ENCODE peak calls at places on chromosome 4, in five cellular contexts. P is GM10248, R is right lobe of liver, K is fibroblast of mammary gland, J is IMR-90. H is an unnamed sample.
A peak's percentile ranks its signal among the peaks of the same experiment; 100 is the strongest.

GRCh38 chr4:168199262-168199957 is 107.1 kb downstream of the ANXA10 start:
- DNase-seq in P (no peak), R (no peak), K (no peak), J (no peak), H (no peak)

GRCh38 chr4:180500146-180500545 is 1743.1 kb upstream of the TENM3 start:
- DNase-seq in P (no peak), R (no peak), K (no peak), J (no peak), H (no peak)

GRCh38 chr4:1347410-1347864 is 429 bp downstream of the UVSSA start:
- DNase-seq in P (peak; percentile 73), R (peak; percentile 79), K (peak; percentile 89), J (peak; percentile 82), H (peak; percentile 83)

GRCh38 chr4:84849051-84849640 is 117.3 kb downstream of the WDFY3 start:
- DNase-seq in P (no peak), R (no peak), K (no peak), J (no peak), H (no peak)

GRCh38 chr4:83252782-83253405 is 31.7 kb downstream of the COQ2 start:
- DNase-seq in P (peak; percentile 66), R (no peak), K (peak; percentile 66), J (peak; percentile 54), H (peak; percentile 72)

GRCh38 chr4:56757270-56757746 is 64.2 kb downstream of the SPINK2 start:
- DNase-seq in P (no peak), R (no peak), K (peak; percentile 87), J (peak; percentile 75), H (no peak)

GRCh38 chr4:155039162-155039561 is 169.3 kb upstream of the NPY2R start:
- DNase-seq in P (no peak), R (no peak), K (no peak), J (no peak), H (no peak)

GRCh38 chr4:37628977-37629609 is 57.1 kb downstream of the RELL1 start:
- DNase-seq in P (no peak), R (peak; percentile 67), K (peak; percentile 95), J (peak; percentile 87), H (no peak)

GRCh38 chr4:100848865-100849264 is 331.0 kb upstream of the EMCN start:
- DNase-seq in P (no peak), R (no peak), K (no peak), J (no peak), H (no peak)

GRCh38 chr4:125115941-125116340 is 198.8 kb upstream of the FAT4 start:
- DNase-seq in P (no peak), R (no peak), K (peak; percentile 70), J (peak; percentile 94), H (no peak)

DNA sequence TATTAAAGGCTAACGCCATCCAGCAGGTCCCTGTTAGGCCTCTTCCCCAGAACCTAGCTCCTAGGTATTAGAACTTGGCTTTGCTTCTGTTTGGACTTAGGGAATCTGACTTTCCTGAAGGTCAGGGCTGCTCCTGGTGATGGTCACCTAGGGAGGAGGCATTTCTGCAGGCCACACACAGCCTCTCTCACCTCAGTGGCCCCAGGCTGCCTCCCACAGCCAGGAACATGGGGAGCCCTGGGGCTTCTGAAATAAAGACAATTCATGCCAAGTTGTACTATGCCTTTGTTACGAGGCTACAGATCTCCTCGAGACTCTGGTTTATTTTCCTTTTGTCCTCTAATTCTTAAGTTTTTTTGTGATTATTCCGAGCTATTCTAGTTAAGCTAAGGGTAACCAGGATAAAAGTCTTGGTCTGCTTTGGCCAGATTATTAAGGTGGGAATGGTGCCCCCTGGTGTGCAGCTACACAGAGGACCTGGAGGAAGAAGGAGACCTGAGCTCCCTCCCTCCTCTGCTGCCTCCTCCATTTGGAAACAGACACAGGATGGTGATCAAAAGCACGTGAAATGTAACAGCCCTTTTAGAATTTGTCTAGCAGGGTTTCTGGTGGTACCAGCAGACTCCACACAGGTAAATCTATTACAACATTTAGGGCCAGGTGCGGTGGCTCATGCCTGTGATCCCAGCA is 131.0 kb downstream of the DCLK2 start:
- DNase-seq in P (peak; percentile 52), R (no peak), K (peak; percentile 76), J (peak; percentile 71), H (peak; percentile 66)
- TF ChIP-seq CTCF in P (peak; percentile 62), R (peak; percentile 38), K (peak; percentile 62), J (peak; percentile 64), H (peak; percentile 51)

DNA sequence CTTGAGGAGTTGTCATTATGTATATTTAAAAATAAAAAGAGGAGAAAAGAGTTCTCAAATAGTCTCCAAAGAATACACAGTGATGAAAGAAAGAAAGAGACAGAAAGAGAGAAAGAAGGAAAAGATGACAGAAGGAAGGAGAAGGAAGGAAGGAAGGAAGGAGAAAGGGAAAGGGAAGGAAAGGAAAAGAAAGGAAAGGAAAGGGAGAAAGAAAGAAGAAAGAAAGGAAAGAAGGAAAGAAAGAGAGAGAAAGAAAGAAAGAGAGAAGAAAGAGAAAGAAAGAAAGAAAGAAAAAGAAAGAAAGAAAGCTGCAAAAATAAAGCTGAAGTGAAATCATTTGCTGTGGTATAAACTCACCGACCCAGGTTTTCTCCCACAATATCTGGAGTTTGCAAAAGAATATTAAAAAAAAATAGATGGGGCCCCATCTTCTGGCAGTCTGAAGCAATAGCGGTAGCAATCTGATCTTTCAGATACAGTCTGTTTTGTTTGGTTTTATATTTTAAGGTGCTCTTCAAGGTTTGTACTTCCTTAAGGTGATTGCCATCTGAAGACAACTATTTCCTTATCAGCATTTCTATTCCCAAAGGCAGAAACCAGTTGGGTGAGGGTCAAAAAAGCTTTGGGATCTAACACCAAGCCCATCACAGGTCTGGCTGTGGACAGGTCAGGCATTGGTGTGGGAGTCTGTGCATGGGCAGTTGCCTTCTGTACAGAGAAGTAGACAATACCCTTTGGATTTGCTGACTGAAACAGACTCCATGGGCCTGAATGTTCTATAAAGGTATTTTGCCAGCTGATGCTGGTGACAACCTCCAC is 160.4 kb downstream of the CPEB2 start:
- DNase-seq in P (peak; percentile 21), R (no peak), K (peak; percentile 45), J (peak; percentile 53), H (peak; percentile 38)
- TF ChIP-seq CTCF in P (peak; percentile 44), R (peak; percentile 52), K (peak; percentile 59), J (peak; percentile 55), H (peak; percentile 33)

DNA sequence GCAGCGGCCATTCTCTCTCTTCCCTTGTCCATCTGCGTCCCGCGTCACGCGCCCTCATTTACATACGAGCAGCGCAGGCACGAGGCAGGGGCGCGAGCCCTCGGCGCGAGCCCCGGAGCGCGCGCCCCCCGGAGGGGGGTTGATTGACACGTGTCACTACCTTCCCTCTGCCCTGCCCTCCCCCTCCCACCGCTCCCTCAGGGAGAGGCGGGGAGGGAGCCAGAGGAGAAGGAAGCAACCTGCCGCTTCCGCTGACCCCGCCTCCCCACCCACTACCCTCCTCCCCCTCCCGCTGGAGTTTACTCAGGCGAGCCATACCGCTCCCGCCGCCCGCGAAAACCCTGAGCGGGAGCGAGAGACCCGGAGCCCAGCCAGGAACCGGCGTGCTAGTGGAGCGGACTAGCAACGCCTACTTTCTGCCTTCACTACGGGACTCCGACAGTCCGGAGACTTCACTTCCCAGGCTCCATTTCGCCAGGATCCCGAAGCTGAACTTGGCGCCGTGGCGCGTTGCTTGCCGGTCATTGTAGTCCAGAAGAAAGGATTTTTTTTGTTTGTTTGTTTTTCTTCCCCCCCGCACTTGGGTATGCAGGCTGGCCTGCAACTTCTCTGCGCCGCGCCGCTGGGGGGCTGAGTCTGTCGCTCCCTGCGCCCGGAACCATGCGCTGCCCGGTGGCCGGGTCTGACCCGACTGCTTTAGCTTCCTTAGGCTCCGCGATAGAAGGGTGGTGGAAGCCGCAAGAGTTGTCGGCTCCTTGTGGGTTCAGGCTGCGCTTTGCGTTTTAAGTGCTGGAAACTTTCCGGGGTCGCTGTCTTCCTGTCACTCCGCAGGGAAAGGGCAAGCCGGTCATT is at the start of gene LCORL:
- DNase-seq in P (peak; percentile 93), R (peak; percentile 97), K (peak; percentile 97), J (peak; percentile 95), H (peak; percentile 94)
- TF ChIP-seq CTCF in P (peak; percentile 34), R (peak; percentile 28), K (no peak), J (no peak), H (peak; percentile 22)

GRCh38 chr4:23923840-23924239 is 34.0 kb upstream of the PPARGC1A start:
- DNase-seq in P (no peak), R (no peak), K (no peak), J (no peak), H (no peak)
- TF ChIP-seq CTCF in P (no peak), R (no peak), K (no peak), J (no peak), H (no peak)

GRCh38 chr4:105520819-105521790 is 31.3 kb upstream of the ARHGEF38 start:
- DNase-seq in P (peak; percentile 62), R (no peak), K (peak; percentile 47), J (peak; percentile 32), H (peak; percentile 65)
- TF ChIP-seq CTCF in P (peak; percentile 61), R (peak; percentile 73), K (peak; percentile 74), J (peak; percentile 56), H (peak; percentile 59)

GRCh38 chr4:33060873-33061542 is 2340.8 kb downstream of the PCDH7 start:
- DNase-seq in P (no peak), R (peak; percentile 43), K (peak; percentile 66), J (peak; percentile 28), H (no peak)
- TF ChIP-seq CTCF in P (peak; percentile 15), R (peak; percentile 72), K (peak; percentile 89), J (peak; percentile 69), H (peak; percentile 20)

GRCh38 chr4:140152015-140152703 is 1.8 kb downstream of the MAML3 start:
- DNase-seq in P (peak; percentile 51), R (peak; percentile 89), K (no peak), J (no peak), H (peak; percentile 64)
- TF ChIP-seq CTCF in P (no peak), R (peak; percentile 26), K (no peak), J (peak; percentile 23), H (no peak)

GRCh38 chr4:48947731-48948130 is 38.3 kb upstream of the CWH43 start:
- DNase-seq in P (no peak), R (no peak), K (no peak), J (no peak), H (no peak)
- TF ChIP-seq CTCF in P (no peak), R (no peak), K (no peak), J (no peak), H (no peak)

H was measured in GM13976.